ENCODE peak calls at places on chromosomes 12 and 14, in ten cellular contexts. A, Q, L, J, W, X, K, F, O and E are unnamed samples.

GRCh38 chr12:67147447-67147846 is 121.7 kb upstream of the CAND1 start:
- DNase-seq in J (no peak), F (no peak), Q (no peak), L (no peak), X (no peak), K (no peak), A (no peak), W (no peak), O (no peak), E (no peak)

GRCh38 chr12:109762071-109762672 is 48.5 kb downstream of the FAM222A start:
- DNase-seq in F (peak; percentile 41), Q (no peak), J (no peak), L (no peak), A (no peak), K (peak; percentile 22), X (peak; percentile 11), W (no peak), O (no peak), E (no peak)

GRCh38 chr14:23517650-23518329 is 33.8 kb downstream of the ZFHX2 start:
- DNase-seq in J (no peak), F (no peak), Q (no peak), X (no peak), A (no peak), O (no peak), W (no peak), L (no peak), K (no peak), E (no peak)

GRCh38 chr14:29671034-29671433 is 256.6 kb downstream of the PRKD1 start:
- DNase-seq in F (no peak), L (peak; percentile 26), X (no peak), O (no peak), K (no peak), J (no peak), A (no peak), W (no peak), Q (no peak), E (no peak)

GRCh38 chr14:55807992-55808391 is 228.0 kb downstream of the KTN1 start:
- DNase-seq in L (no peak), J (no peak), X (no peak), K (peak; percentile 50), W (no peak), O (no peak), Q (no peak), F (no peak), A (no peak), E (no peak)

GRCh38 chr12:8081228-8081920 is 700 bp upstream of the NECAP1 start:
- DNase-seq in A (no peak), K (peak; percentile 54), W (no peak), Q (no peak), X (peak; percentile 30), J (peak; percentile 29), F (no peak), O (peak; percentile 36), L (no peak), E (no peak)

GRCh38 chr12:3218150-3218845 is 141.1 kb downstream of the TSPAN9 start:
- DNase-seq in F (peak; percentile 93), J (peak; percentile 72), K (peak; percentile 71), X (peak; percentile 88), O (peak; percentile 45), W (peak; percentile 93), L (peak; percentile 78), A (no peak), Q (peak; percentile 78), E (no peak)

GRCh38 chr12:16187684-16188083 is 89.8 kb downstream of the SLC15A5 start:
- DNase-seq in K (no peak), Q (no peak), F (no peak), J (no peak), A (no peak), W (no peak), O (no peak), L (no peak), X (no peak), E (no peak)

GRCh38 chr12:129393357-129393937 is 510.4 kb downstream of the TMEM132D start:
- DNase-seq in A (no peak), J (no peak), X (no peak), Q (no peak), O (no peak), L (no peak), K (no peak), F (no peak), W (no peak), E (no peak)

GRCh38 chr12:10926263-10926662 is 2.8 kb upstream of the PRH2 start:
- DNase-seq in K (no peak), O (no peak), A (no peak), W (no peak), J (no peak), Q (no peak), F (no peak), L (no peak), X (no peak), E (no peak)

GRCh38 chr12:86727151-86727550 is 471.0 kb upstream of the MGAT4C start:
- DNase-seq in F (no peak), L (peak; percentile 68), J (no peak), K (no peak), X (no peak), A (no peak), O (no peak), W (no peak), Q (no peak), E (no peak)

GRCh38 chr14:101234588-101234937 is 326.7 kb upstream of the DIO3 start:
- DNase-seq in F (peak; percentile 58), L (no peak), O (no peak), W (no peak), K (peak; percentile 43), Q (no peak), X (no peak), A (no peak), J (peak; percentile 7), E (no peak)

DNA sequence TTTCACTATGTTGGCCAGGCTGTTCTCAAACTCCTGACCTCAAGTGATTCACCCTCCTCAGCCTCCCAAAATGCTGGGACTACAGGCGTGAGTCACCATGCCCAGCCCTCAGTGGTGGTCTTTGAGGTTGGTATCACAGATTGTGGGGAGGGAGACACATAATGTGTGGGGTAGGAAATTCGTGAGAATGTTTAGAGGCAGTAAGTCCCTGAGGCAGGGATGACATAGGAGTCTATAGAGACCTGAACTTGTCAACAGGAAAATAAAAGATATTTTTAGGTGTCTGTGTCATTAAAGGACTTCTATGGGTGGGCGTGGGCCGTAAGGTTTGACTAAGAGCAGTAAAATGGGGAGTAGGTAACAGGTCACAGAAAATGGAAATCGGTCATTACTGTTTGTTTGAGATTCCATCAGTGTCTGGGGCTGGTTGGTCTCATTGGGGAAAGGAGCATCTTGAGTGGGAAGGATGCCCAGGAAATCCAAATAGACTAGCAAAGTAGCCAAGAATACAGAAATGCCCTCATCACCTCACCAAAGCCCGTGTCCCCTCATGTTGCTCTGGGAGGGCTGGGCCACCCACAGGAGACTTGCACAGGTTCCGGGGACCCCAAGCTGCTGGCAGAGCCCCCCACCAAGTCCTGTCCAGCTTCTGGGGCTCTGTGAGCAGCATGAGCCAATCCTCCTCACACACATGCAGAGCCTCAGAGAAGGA is 63.6 kb upstream of the BCL2L14 start:
- DNase-seq in K (no peak), A (no peak), L (peak; percentile 25), W (no peak), Q (no peak), F (no peak), O (no peak), J (no peak), X (no peak), E (no peak)
- H3K4me1 ChIP-seq in K (peaks cover 5% of the 10 kb centered on the region), A (no peaks in the 10 kb centered on the region), L (peaks cover 7% of the 10 kb centered on the region), W (no peaks in the 10 kb centered on the region), Q (no peaks in the 10 kb centered on the region), F (peaks cover 10% of the 10 kb centered on the region), O (peaks cover 3% of the 10 kb centered on the region), J (no peaks in the 10 kb centered on the region), X (no peaks in the 10 kb centered on the region), E (peaks cover 48% of the 10 kb centered on the region)

DNA sequence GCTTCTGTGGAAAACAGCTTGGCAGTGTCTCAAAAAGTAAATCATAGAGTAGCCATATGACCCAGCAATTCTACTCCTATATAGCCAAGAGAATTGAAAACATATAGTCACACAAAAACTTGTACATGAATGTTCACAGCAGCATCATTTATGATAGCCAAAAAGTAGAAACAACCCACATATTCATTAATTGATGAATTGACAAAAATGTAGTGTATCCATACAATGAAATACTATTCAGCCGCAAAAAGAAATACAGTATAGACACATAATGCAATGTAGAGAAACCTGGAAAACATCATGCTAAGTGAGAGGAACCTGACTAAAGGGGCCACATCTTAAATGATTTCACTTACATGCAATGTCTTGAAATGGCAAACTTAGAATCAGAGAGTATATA is 326.6 kb downstream of the KCNH5 start:
- DNase-seq in K (no peak), X (no peak), A (no peak), J (no peak), O (no peak), F (no peak), L (no peak), Q (no peak), W (no peak), E (no peak)
- H3K4me3 ChIP-seq in K (no peak overlapping the region), X (no peak overlapping the region), A (no peak overlapping the region), J (no peak overlapping the region), O (no peak overlapping the region), F (no peak overlapping the region), L (no peak overlapping the region), Q (no peak overlapping the region), W (no peak overlapping the region), E (no peak overlapping the region)

DNA sequence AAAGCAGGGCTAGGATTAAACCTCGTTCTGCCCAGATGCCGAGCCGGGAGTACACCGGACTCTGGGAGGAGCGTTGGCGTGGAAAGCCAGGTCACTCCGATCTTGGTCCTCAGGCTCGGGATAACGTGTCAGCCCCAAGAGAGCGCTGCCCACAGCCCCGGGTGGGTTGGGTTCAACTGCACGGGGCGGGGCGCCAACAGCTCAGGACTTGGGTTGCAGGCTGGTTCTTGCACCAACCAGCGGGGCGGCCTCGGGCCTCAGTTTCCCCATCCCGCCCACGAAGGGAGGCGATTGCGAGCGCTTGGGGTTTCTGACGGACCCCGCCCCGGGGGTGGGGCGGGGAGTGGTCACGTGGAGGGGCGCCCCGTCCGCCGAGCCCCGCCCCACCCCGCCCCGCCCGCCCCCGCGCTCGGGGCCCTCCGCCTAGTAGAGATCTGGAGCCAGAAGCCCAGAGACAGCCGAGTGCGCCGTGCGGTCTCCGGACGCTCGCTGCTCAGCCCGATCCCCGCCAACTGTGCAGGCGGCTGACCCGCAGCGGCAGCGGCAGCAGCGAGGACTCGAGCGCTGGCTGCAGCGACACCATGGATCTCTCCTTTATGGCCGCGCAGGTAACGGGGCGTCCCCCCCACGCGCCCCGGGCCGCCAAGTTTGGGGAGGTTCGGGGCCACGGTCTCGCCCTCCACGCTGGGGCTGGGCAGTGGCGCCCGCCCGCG is at the start of gene C14orf132:
- DNase-seq in L (peak; percentile 48), Q (peak; percentile 71), J (peak; percentile 63), X (peak; percentile 66), A (no peak), F (peak; percentile 85), W (peak; percentile 78), O (peak; percentile 67), K (peak; percentile 70), E (peak; percentile 79)
- TF ChIP-seq POLR2A in L (peak; percentile 91), Q (no peak), J (peak; percentile 57), X (no peak), A (no peak), F (peak; percentile 48), W (peak; percentile 62), O (peak; percentile 46), K (no peak), E (no peak)

DNA sequence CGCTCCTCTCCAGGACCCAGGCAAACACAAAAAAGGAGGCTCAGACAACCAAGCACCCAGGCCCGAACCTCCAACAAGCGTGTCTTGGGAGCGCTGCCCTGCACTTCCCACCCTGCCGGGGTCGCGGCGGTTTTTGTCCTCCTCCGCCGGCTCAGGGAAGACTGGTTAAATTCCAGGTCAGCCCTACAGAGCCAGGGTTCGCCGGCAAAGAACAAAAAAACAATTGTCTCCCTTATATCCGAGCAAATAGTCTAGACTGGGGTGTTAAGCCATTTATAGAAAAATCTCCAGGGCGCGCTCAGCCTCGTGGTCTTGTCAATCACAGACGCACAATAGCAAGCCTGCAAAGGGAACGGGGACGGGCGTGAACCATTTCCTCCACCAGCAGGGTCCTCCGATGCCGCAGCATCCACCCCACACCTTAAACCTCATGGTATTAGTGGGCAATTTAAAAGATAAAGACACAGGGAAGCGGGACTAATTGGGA is 46.9 kb downstream of the BCAT1 start:
- DNase-seq in K (no peak), O (no peak), X (no peak), Q (no peak), L (no peak), J (no peak), F (no peak), W (no peak), A (no peak), E (no peak)
- H3K4me1 ChIP-seq in K (no peaks in the 10 kb centered on the region), O (no peaks in the 10 kb centered on the region), X (peaks cover 3% of the 10 kb centered on the region), Q (no peaks in the 10 kb centered on the region), L (peaks cover 31% of the 10 kb centered on the region), J (peaks cover 13% of the 10 kb centered on the region), F (peaks cover 14% of the 10 kb centered on the region), W (no peaks in the 10 kb centered on the region), A (no peaks in the 10 kb centered on the region), E (peaks cover 42% of the 10 kb centered on the region)